ENCODE peak calls at places on chromosomes 2 and 18, in four cellular contexts. Q, U, E and X are unnamed samples.

GRCh38 chr18:59823611-59824195 is 76.1 kb upstream of the PMAIP1 start:
- DNase-seq in U (peak), E (peak), Q (no peak), X (no peak)

GRCh38 chr2:9102861-9103662 is 99.6 kb upstream of the MBOAT2 start:
- DNase-seq in E (no peak), U (no peak), Q (no peak), X (no peak)

GRCh38 chr2:5691659-5692529 is at the start of gene SOX11:
- DNase-seq in E (peak), U (peak), Q (peak), X (no peak)

GRCh38 chr2:68811364-68811763 is 59.8 kb downstream of the BMP10 start:
- DNase-seq in Q (no peak), U (no peak), E (peak), X (no peak)

GRCh38 chr18:49697757-49698595 is 115.4 kb downstream of the ACAA2 start:
- DNase-seq in U (peak), E (no peak), Q (no peak), X (no peak)

GRCh38 chr2:178350051-178350450 is 100.9 kb downstream of the PRKRA start:
- DNase-seq in Q (no peak), E (no peak), U (no peak), X (no peak)

GRCh38 chr2:67871696-67872320 is 191.0 kb downstream of the C1D start:
- DNase-seq in U (no peak), E (no peak), Q (peak), X (no peak)

GRCh38 chr2:26314243-26314642 is 31.7 kb upstream of the SELENOI start:
- DNase-seq in Q (no peak), U (peak), E (no peak), X (no peak)

GRCh38 chr2:222298311-222299150 is at the start of gene PAX3:
- DNase-seq in E (peak), U (peak), Q (no peak), X (no peak)

GRCh38 chr2:122851972-122852531 is 1096.6 kb downstream of the TSN start:
- DNase-seq in E (no peak), U (no peak), Q (no peak), X (no peak)

GRCh38 chr2:159968282-159968900 is 94.0 kb downstream of the PLA2R1 start:
- DNase-seq in E (peak), Q (peak), U (peak), X (no peak)

GRCh38 chr2:2112416-2113131 is 218.5 kb downstream of the MYT1L start:
- DNase-seq in E (no peak), U (no peak), Q (no peak), X (no peak)

GRCh38 chr2:28296243-28296642 is 96.4 kb upstream of the FOSL2 start:
- DNase-seq in E (no peak), Q (no peak), U (no peak), X (no peak)